ENCODE peak calls at places on chromosomes 16 and 17, in six cellular contexts. F, H, N, I, U and J are unnamed samples.

GRCh38 chr17:47837401-47838039 is 3.6 kb downstream of the SCRN2 start:
- DNase-seq in H (peak), F (no peak), I (no peak), N (no peak), U (no peak), J (no peak)

GRCh38 chr17:76131692-76132573 is 9.1 kb downstream of the FOXJ1 start:
- DNase-seq in U (no peak), F (no peak), H (peak), I (no peak), N (no peak), J (no peak)

GRCh38 chr17:30600830-30601494 is 123.8 kb downstream of the GOSR1 start:
- DNase-seq in H (no peak), I (no peak), N (no peak), U (no peak), F (no peak), J (no peak)

GRCh38 chr17:61500287-61500686 is 48.1 kb downstream of the TBX4 start:
- DNase-seq in H (no peak), I (no peak), N (no peak), F (no peak), U (no peak), J (no peak)

GRCh38 chr17:82113422-82113821 is 15.4 kb upstream of the FASN start:
- DNase-seq in F (no peak), H (no peak), I (no peak), N (no peak), U (no peak), J (no peak)

GRCh38 chr16:11072420-11073153 is 128.2 kb downstream of the CLEC16A start:
- DNase-seq in I (no peak), N (no peak), U (no peak), H (no peak), F (no peak), J (no peak)

GRCh38 chr16:68790944-68791343 is 52.4 kb upstream of the TANGO6 start:
- DNase-seq in U (no peak), F (no peak), N (no peak), I (no peak), H (no peak), J (no peak)

GRCh38 chr16:3065069-3065741 is at the start of gene IL32:
- DNase-seq in I (no peak), F (no peak), N (no peak), H (peak), U (no peak), J (no peak)

GRCh38 chr17:56110463-56111138 is 42.7 kb upstream of the ANKFN1 start:
- DNase-seq in H (no peak), N (no peak), F (no peak), I (no peak), U (no peak), J (no peak)

GRCh38 chr17:1860978-1861377 is 31.2 kb downstream of the RPA1 start:
- DNase-seq in H (no peak), U (no peak), I (no peak), F (no peak), N (no peak), J (no peak)

GRCh38 chr17:39634384-39634871 is 2.5 kb upstream of the STARD3 start:
- DNase-seq in I (peak), F (no peak), H (no peak), U (no peak), N (no peak), J (no peak)

GRCh38 chr17:50173335-50173941 is 7.6 kb downstream of the SGCA start:
- DNase-seq in F (no peak), U (no peak), N (no peak), I (no peak), H (no peak), J (no peak)

GRCh38 chr17:39801055-39801454 is 63.1 kb downstream of the IKZF3 start:
- DNase-seq in N (no peak), U (no peak), H (no peak), F (no peak), I (no peak), J (no peak)

GRCh38 chr16:57577691-57578224 is 35.3 kb downstream of the ADGRG5 start:
- DNase-seq in F (no peak), I (no peak), U (no peak), N (no peak), H (no peak), J (no peak)

GRCh38 chr16:56470232-56470631 is 18.9 kb downstream of the OGFOD1 start:
- DNase-seq in F (no peak), U (no peak), I (no peak), N (no peak), H (no peak), J (no peak)

GRCh38 chr16:48124266-48124665 is 31.5 kb downstream of the ABCC12 start:
- DNase-seq in F (no peak), H (no peak), N (no peak), I (no peak), U (no peak), J (no peak)

GRCh38 chr17:2792541-2793169 is 3.6 kb upstream of the RAP1GAP2 start:
- DNase-seq in F (no peak), H (no peak), U (no peak), N (no peak), I (no peak), J (no peak)

GRCh38 chr17:59751955-59752413 is 44.5 kb downstream of the VMP1 start:
- DNase-seq in I (no peak), N (no peak), H (no peak), F (no peak), U (no peak), J (no peak)

GRCh38 chr16:86515780-86516617 is 5.7 kb downstream of the FOXF1 start:
- DNase-seq in U (no peak), H (no peak), I (no peak), N (no peak), F (no peak), J (no peak)

GRCh38 chr16:1826691-1827573 is at the start of the genes FAHD1 and HAGH:
- DNase-seq in N (peak), U (peak), H (peak), F (peak), I (peak), J (peak)

GRCh38 chr17:64223931-64224657 is 39.0 kb downstream of the TEX2 start:
- DNase-seq in N (no peak), I (no peak), H (no peak), U (no peak), F (no peak), J (no peak)
- H3K4me3 ChIP-seq in N (no peak), I (no peak), H (no peak), U (no peak), F (no peak), J (no peak)

GRCh38 chr16:82023206-82023605 is 11.8 kb upstream of the HSD17B2 start:
- DNase-seq in I (no peak), N (no peak), U (no peak), F (no peak), H (no peak), J (no peak)
- TF ChIP-seq ZNF274 in I (no peak), N (no peak), U (no peak), F (no peak), H (no peak), J (no peak)

GRCh38 chr17:78905111-78905510 is 2.1 kb upstream of the CEP295NL start:
- DNase-seq in U (no peak), I (no peak), N (no peak), F (no peak), H (no peak), J (no peak)

GRCh38 chr17:78915872-78916632 is 9.1 kb downstream of the TIMP2 start:
- DNase-seq in N (no peak), I (no peak), F (peak), U (no peak), H (no peak), J (no peak)

GRCh38 chr17:78912082-78912481 is 9.1 kb upstream of the CEP295NL start:
- DNase-seq in I (no peak), N (no peak), F (no peak), U (no peak), H (no peak), J (no peak)

GRCh38 chr17:78908426-78908825 is 5.4 kb upstream of the CEP295NL start:
- DNase-seq in U (no peak), I (no peak), F (no peak), N (no peak), H (peak), J (no peak)

DNA sequence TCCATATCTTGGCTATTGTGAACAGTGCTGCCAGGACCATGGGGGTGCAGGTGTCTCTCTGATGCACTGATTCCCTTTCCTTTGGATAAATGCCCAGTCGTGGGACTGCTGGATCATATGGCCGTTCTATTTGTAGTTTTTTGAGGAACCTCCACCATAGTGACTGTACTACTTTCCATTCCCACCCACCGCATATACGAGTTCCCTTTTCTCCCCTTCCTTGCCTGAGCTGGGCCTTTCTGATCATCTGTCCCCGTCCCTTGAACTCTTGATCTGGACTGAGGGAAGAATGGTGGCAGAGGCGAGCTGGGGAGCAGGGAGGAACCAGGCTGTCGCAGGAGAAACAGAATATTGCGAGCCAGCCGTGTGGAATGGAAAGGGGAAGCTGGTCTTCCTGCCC is 7.9 kb upstream of the CEP295NL start:
- DNase-seq in I (no peak), H (no peak), U (no peak), N (no peak), F (no peak), J (no peak)
- H3K4me3 ChIP-seq in I (no peak), H (no peak), U (no peak), N (no peak), F (no peak), J (no peak)

DNA sequence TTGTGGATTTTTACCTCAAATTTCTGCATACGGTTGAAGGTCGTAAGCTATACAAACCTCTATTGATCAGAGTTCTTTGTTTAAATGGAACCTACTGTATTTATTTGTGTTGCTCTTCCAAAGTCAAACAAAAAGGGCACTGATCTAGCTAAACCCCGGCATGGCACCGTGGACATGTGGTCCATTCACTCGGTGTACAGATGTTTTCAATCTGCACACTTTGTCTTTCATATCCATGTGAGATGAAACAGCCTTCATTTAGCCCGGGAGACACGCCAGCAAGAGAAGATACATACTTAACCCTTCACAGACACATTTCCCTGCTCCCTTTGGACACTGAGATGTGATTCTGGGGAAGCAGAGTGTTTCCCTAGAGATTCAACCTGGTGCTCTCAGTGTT is 238.3 kb upstream of the MAF start:
- DNase-seq in U (no peak), F (no peak), H (no peak), I (no peak), N (no peak), J (no peak)
- TF ChIP-seq ZNF274 in U (no peak), F (no peak), H (no peak), I (no peak), N (no peak), J (no peak)

GRCh38 chr16:67149276-67150057 is 1.3 kb downstream of the B3GNT9 start:
- DNase-seq in I (no peak), U (no peak), H (no peak), F (no peak), N (no peak), J (no peak)
- H3K4me3 ChIP-seq in I (no peak), U (peak), H (no peak), F (no peak), N (no peak), J (peak)

GRCh38 chr16:51155901-51156810 is 5.1 kb upstream of the SALL1 start:
- DNase-seq in F (no peak), I (no peak), N (no peak), H (no peak), U (no peak), J (no peak)
- TF ChIP-seq ZNF274 in F (no peak), I (no peak), N (no peak), H (no peak), U (no peak), J (no peak)

GRCh38 chr17:19746517-19746916 is 1.6 kb downstream of the ALDH3A1 start:
- DNase-seq in U (no peak), F (no peak), I (no peak), N (no peak), H (no peak), J (no peak)
- H3K4me3 ChIP-seq in U (no peak), F (no peak), I (no peak), N (no peak), H (no peak), J (no peak)

GRCh38 chr16:19075511-19075910 is 8.1 kb downstream of the COQ7 start:
- DNase-seq in H (no peak), N (no peak), U (no peak), I (no peak), F (no peak), J (no peak)

GRCh38 chr16:19073863-19074262 is 6.4 kb downstream of the COQ7 start:
- DNase-seq in F (no peak), I (no peak), H (no peak), N (no peak), U (no peak), J (no peak)

GRCh38 chr16:19068237-19068815 is 912 bp downstream of the COQ7 start:
- DNase-seq in U (no peak), I (no peak), N (no peak), H (no peak), F (no peak), J (no peak)

GRCh38 chr16:19073344-19073743 is 5.9 kb downstream of the COQ7 start:
- DNase-seq in N (no peak), U (no peak), I (no peak), H (no peak), F (no peak), J (no peak)

GRCh38 chr16:19071811-19072777 is 4.7 kb downstream of the COQ7 start:
- DNase-seq in F (peak), I (peak), H (peak), N (no peak), U (no peak), J (peak)
- TF ChIP-seq ZNF274 in F (no peak), I (no peak), H (no peak), N (no peak), U (no peak), J (no peak)

GRCh38 chr17:64496348-64496785 is 487 bp downstream of the POLG2 start:
- DNase-seq in H (no peak), F (no peak), I (no peak), N (no peak), U (no peak), J (no peak)

GRCh38 chr17:64492481-64493109 is 4.3 kb downstream of the POLG2 start:
- DNase-seq in F (no peak), H (no peak), N (no peak), I (peak), U (no peak), J (no peak)

GRCh38 chr17:64496786-64497564 is at the start of gene POLG2:
- DNase-seq in N (peak), F (peak), I (peak), U (peak), H (peak), J (peak)

GRCh38 chr17:64491995-64492394 is 4.9 kb downstream of the POLG2 start:
- DNase-seq in H (no peak), F (no peak), N (no peak), U (no peak), I (no peak), J (no peak)

GRCh38 chr17:64494121-64494520 is 2.7 kb downstream of the POLG2 start:
- DNase-seq in U (no peak), F (no peak), H (no peak), I (no peak), N (no peak), J (no peak)
- H3K4me3 ChIP-seq in U (no peak), F (no peak), H (no peak), I (peak), N (peak), J (no peak)